ENCODE peak calls at places on chromosomes 6 and 20, in six cellular contexts. A is A549, X is HepG2, L is GM12878, D is K562, H is H1. R is an unnamed sample.

GRCh38 chr20:46021361-46022359 is 7.4 kb upstream of the SLC12A5 start:
- DNase-seq in H (peak), D (peak), L (no peak), A (peak), X (peak), R (peak)

GRCh38 chr20:45817652-45818194 is 5.3 kb downstream of the UBE2C start:
- DNase-seq in D (no peak), X (no peak), H (no peak), L (no peak), A (no peak), R (no peak)

GRCh38 chr6:18454446-18454845 is 67.3 kb downstream of the RNF144B start:
- DNase-seq in A (no peak), H (no peak), X (no peak), L (no peak), D (no peak), R (no peak)

GRCh38 chr6:15554728-15555100 is 108.1 kb downstream of the DTNBP1 start:
- DNase-seq in L (no peak), X (no peak), A (no peak), H (no peak), D (no peak), R (no peak)

GRCh38 chr6:18154507-18155272 is at the start of gene TPMT:
- DNase-seq in H (no peak), L (no peak), D (no peak), X (no peak), A (no peak), R (no peak)

GRCh38 chr20:10113746-10114145 is 79.0 kb downstream of the ANKEF1 start:
- DNase-seq in X (no peak), D (no peak), A (no peak), H (no peak), L (no peak), R (no peak)

GRCh38 chr6:17001188-17001587 is 100.7 kb upstream of the STMND1 start:
- DNase-seq in A (no peak), X (no peak), H (no peak), L (no peak), D (no peak), R (no peak)

GRCh38 chr6:100948381-100949133 is 67.4 kb upstream of the ASCC3 start:
- DNase-seq in L (no peak), D (no peak), X (peak), H (no peak), A (peak), R (no peak)

GRCh38 chr6:111995409-111995808 is 58.5 kb upstream of the CCN6 start:
- DNase-seq in X (no peak), L (no peak), A (no peak), D (no peak), H (no peak), R (no peak)

GRCh38 chr6:95093154-95093553 is 484.2 kb upstream of the MANEA start:
- DNase-seq in D (no peak), L (no peak), X (no peak), A (no peak), H (no peak), R (no peak)

GRCh38 chr6:111485316-111485715 is 2.3 kb upstream of the REV3L start:
- DNase-seq in X (no peak), L (no peak), A (no peak), D (no peak), H (no peak), R (no peak)

GRCh38 chr20:18926972-18927371 is 113.4 kb downstream of the SCP2D1 start:
- DNase-seq in A (no peak), D (no peak), X (no peak), L (no peak), H (no peak), R (no peak)

GRCh38 chr6:112503210-112503609 is 156.1 kb downstream of the RFPL4B start:
- DNase-seq in H (no peak), L (no peak), D (no peak), X (no peak), A (no peak), R (no peak)

GRCh38 chr6:8652710-8653109 is 217.4 kb upstream of the SLC35B3 start:
- DNase-seq in A (no peak), X (peak), D (no peak), L (no peak), H (no peak), R (no peak)

GRCh38 chr20:33660685-33661058 is 1.5 kb upstream of the C20orf144 start:
- DNase-seq in A (no peak), L (no peak), X (no peak), D (no peak), H (no peak), R (no peak)

GRCh38 chr6:71254323-71254722 is 34.3 kb upstream of the OGFRL1 start:
- DNase-seq in A (no peak), H (no peak), L (no peak), D (no peak), X (no peak), R (peak)

GRCh38 chr6:147099974-147100373 is 104.2 kb upstream of the STXBP5 start:
- DNase-seq in X (no peak), D (no peak), A (no peak), L (no peak), H (no peak), R (no peak)

GRCh38 chr20:49833483-49833882 is 20.9 kb downstream of the SLC9A8 start:
- DNase-seq in H (no peak), L (no peak), X (no peak), A (no peak), D (no peak), R (no peak)

GRCh38 chr6:136723780-136724179 is 68.5 kb downstream of the MAP3K5 start:
- DNase-seq in L (peak), H (no peak), A (no peak), X (no peak), D (no peak), R (no peak)

GRCh38 chr20:57388953-57389694 is 2.1 kb upstream of the RBM38 start:
- DNase-seq in L (no peak), H (no peak), X (peak), A (no peak), D (peak), R (no peak)

GRCh38 chr6:11122380-11122779 is 10.9 kb upstream of the ERVFRD-1 start:
- DNase-seq in H (no peak), A (no peak), D (no peak), X (no peak), L (no peak), R (no peak)

GRCh38 chr6:11123978-11124377 is 12.5 kb upstream of the ERVFRD-1 start:
- DNase-seq in X (no peak), H (no peak), L (no peak), A (no peak), D (no peak), R (no peak)

GRCh38 chr6:11126876-11127275 is 15.4 kb upstream of the ERVFRD-1 start:
- DNase-seq in X (peak), A (no peak), D (no peak), L (no peak), H (no peak), R (no peak)

GRCh38 chr6:11120273-11121005 is 8.9 kb upstream of the ERVFRD-1 start:
- DNase-seq in D (no peak), X (no peak), L (no peak), H (no peak), A (no peak), R (no peak)

DNA sequence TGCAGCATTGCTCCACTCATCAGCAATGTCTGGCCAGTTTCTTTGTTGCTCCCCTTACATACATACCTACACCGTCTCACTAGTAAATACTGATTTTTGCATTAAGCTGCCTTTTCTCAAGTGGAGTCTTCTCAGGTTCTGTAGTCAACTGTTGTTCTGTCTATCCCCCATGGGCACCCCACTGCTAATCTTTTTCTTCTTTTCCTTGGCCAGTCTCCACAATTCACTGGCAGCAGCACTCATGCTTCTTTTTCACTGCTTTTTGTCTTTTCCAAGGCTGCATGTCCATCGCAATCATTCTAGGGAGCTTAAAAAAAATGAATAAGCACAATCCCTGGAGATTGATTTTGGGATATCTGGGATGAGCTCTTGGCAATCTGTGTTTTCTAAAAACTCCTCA is 10.3 kb upstream of the ERVFRD-1 start:
- DNase-seq in H (no peak), A (no peak), X (no peak), L (no peak), D (no peak), R (no peak)
- TF ChIP-seq CHD2 in H (no peak), A (no peak), X (no peak), L (no peak), D (no peak), R (no peak)

GRCh38 chr6:38818691-38819090 is 103.6 kb downstream of the DNAH8 start:
- DNase-seq in A (no peak), H (no peak), D (no peak), L (no peak), X (no peak), R (no peak)
- TF ChIP-seq EP300 in A (no peak), H (no peak), D (no peak), L (no peak), X (no peak), R (no peak)

GRCh38 chr20:3785240-3786125 is 1.1 kb downstream of the CENPB start:
- DNase-seq in L (no peak), D (peak), H (no peak), X (no peak), A (no peak), R (peak)
- TF ChIP-seq CHD2 in L (no peak), D (no peak), H (no peak), X (no peak), A (no peak), R (no peak)

GRCh38 chr6:169700296-169700695 is 1.5 kb downstream of the WDR27 start:
- DNase-seq in A (no peak), L (no peak), D (no peak), X (no peak), H (no peak), R (no peak)

GRCh38 chr6:169701218-169701952 is 444 bp downstream of the WDR27 start:
- DNase-seq in A (no peak), X (no peak), L (no peak), D (no peak), H (no peak), R (peak)

GRCh38 chr6:169702640-169703246 is 817 bp downstream of the C6orf120 start:
- DNase-seq in X (peak), A (no peak), H (no peak), D (no peak), L (no peak), R (peak)

GRCh38 chr6:169707772-169708171 is 5.8 kb downstream of the C6orf120 start:
- DNase-seq in L (no peak), D (no peak), A (no peak), H (no peak), X (no peak), R (no peak)

GRCh38 chr6:169701953-169702639 is at the start of the genes C6orf120 and WDR27:
- DNase-seq in H (peak), L (peak), D (peak), X (peak), A (peak), R (peak)
- TF ChIP-seq EP300 in H (no peak), L (no peak), D (peak), X (no peak), A (no peak), R (no peak)

GRCh38 chr20:3011752-3012151 is 31.7 kb upstream of the GNRH2 start:
- DNase-seq in X (no peak), L (no peak), H (no peak), D (no peak), A (no peak), R (no peak)
- TF ChIP-seq CHD2 in X (no peak), L (no peak), H (no peak), D (no peak), A (no peak), R (no peak)

DNA sequence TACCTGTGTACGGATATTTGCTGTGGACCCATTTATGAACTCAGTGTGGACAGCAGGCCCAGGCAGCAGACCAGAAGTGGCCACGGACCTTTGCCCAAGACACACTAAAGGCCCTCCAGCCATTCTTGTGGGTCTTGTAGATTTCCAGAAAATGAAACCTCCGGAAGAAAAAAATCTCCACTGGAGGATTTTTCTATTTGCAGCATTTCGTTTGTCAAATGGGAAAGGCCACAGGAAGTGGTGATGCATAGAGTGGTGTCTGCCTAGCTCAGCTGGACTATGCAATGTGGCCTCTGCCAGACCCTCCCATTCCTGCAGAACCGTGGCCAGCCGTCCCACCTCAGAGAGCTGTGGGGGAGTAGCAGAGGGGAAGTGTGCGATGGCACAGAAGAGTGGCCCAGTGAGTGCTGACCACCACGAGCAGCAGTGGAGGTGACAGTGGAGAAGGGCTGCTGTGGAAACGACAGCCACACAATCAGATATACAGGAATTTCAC is 24.0 kb upstream of the INSM1 start:
- DNase-seq in D (no peak), A (no peak), X (no peak), L (no peak), H (no peak), R (no peak)
- TF ChIP-seq EP300 in D (no peak), A (no peak), X (no peak), L (no peak), H (no peak), R (no peak)

GRCh38 chr20:38190936-38191371 is 25.9 kb upstream of the TGM2 start:
- DNase-seq in A (no peak), X (no peak), H (no peak), D (no peak), L (no peak), R (peak)

GRCh38 chr20:38186788-38187221 is 21.7 kb upstream of the TGM2 start:
- DNase-seq in L (no peak), A (peak), D (no peak), X (no peak), H (no peak), R (no peak)

GRCh38 chr20:38184098-38184497 is 19.0 kb upstream of the TGM2 start:
- DNase-seq in X (no peak), H (no peak), A (peak), D (no peak), L (no peak), R (no peak)

GRCh38 chr20:38190166-38190565 is 25.1 kb upstream of the TGM2 start:
- DNase-seq in H (no peak), D (no peak), X (no peak), L (no peak), A (no peak), R (no peak)

GRCh38 chr20:38187512-38187911 is 22.4 kb upstream of the TGM2 start:
- DNase-seq in H (no peak), L (no peak), A (no peak), X (peak), D (peak), R (no peak)
- TF ChIP-seq CHD2 in H (no peak), L (no peak), A (no peak), X (no peak), D (no peak), R (no peak)

R was measured in SK-N-SH.